ENCODE peak calls at places on chromosomes 7 and 10, in four cellular contexts. W is stomach, V is thoracic aorta, L is right lobe of liver. K is an unnamed sample.

GRCh38 chr7:70134029-70134445 is 535.8 kb downstream of the AUTS2 start:
- DNase-seq in W (no peak), V (no peak), L (no peak), K (no peak)

GRCh38 chr7:108454674-108455523 is 1.3 kb downstream of the NRCAM start:
- DNase-seq in W (no peak), L (no peak), V (no peak), K (no peak)

GRCh38 chr7:17302575-17303142 is 4.2 kb downstream of the AHR start:
- DNase-seq in V (no peak), L (no peak), W (no peak), K (peak)

GRCh38 chr10:124120410-124121061 is 27.1 kb upstream of the CHST15 start:
- DNase-seq in L (no peak), V (no peak), W (no peak), K (no peak)

GRCh38 chr10:124151466-124152095 is 58.2 kb upstream of the CHST15 start:
- DNase-seq in W (no peak), V (no peak), L (no peak), K (no peak)

GRCh38 chr7:17099083-17099973 is 199.1 kb upstream of the AHR start:
- DNase-seq in W (peak), V (no peak), L (peak), K (no peak)

GRCh38 chr7:149125189-149125863 is 798 bp downstream of the ZNF425 start:
- DNase-seq in V (no peak), L (no peak), W (no peak), K (no peak)

GRCh38 chr7:117997862-117998825 is 124.9 kb upstream of the CTTNBP2 start:
- DNase-seq in V (no peak), L (no peak), W (no peak), K (no peak)

GRCh38 chr10:77603529-77603927 is 34.1 kb downstream of the KCNMA1 start:
- DNase-seq in W (peak), L (peak), V (no peak), K (no peak)

GRCh38 chr7:151663382-151664100 is 143.8 kb upstream of the RHEB start:
- DNase-seq in W (no peak), V (no peak), L (no peak), K (no peak)

GRCh38 chr7:27187702-27188665 is 3.0 kb upstream of the HOXA11 start:
- DNase-seq in V (no peak), L (peak), W (peak), K (no peak)

GRCh38 chr7:46738165-46738564 is 817.1 kb upstream of the IGFBP3 start:
- DNase-seq in V (no peak), L (no peak), W (no peak), K (no peak)

GRCh38 chr7:5553298-5553877 is 129.8 kb upstream of the TNRC18 start:
- DNase-seq in W (peak), V (no peak), L (no peak), K (no peak)

GRCh38 chr7:20407585-20408466 is 77.1 kb downstream of the ITGB8 start:
- DNase-seq in W (peak), L (no peak), V (peak), K (no peak)

GRCh38 chr7:44733708-44734481 is 14.8 kb upstream of the ZMIZ2 start:
- DNase-seq in L (no peak), W (no peak), V (no peak), K (no peak)

GRCh38 chr7:4235596-4235995 is 446.5 kb upstream of the FOXK1 start:
- DNase-seq in W (no peak), L (peak), V (no peak), K (no peak)

DNA sequence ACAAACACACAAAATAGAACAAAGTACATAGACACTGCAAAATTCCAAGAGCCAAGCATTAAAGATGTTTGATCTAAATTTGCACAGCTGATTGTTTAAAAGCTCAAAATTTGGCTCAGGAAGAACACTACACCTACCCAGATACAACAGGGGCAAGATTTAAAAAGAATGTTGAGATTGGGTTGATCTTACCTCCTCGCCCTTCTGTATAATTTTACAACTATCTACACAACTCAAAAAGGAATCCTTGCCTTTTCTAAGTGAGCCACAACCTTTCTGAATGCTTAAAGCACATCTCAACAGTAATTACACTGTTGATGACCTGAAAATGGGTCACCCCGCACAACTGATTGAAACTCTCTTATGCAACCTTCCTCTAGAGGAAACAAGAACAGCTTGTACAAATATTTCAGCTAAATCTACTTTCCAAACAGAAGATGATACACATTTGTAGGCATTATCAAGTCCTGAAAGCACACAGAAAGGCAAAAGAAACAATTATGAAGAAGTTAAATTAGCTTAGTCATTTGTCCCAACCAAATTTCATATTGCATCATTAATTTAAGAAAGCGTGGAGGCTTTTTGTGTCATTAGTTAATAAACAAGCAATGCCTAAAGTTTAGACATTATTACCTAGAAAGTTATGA is 75.5 kb downstream of the UBE2H start:
- DNase-seq in V (no peak), W (no peak), L (no peak), K (no peak)
- H3K27ac ChIP-seq in V (no peak), W (peak), L (peak), K (no peak)

GRCh38 chr10:5889624-5890518 is at the start of the genes ANKRD16 and FBH1:
- DNase-seq in L (peak), W (peak), V (peak), K (peak)

GRCh38 chr10:5892007-5892406 is 2.0 kb downstream of the FBH1 start:
- DNase-seq in L (no peak), V (no peak), W (no peak), K (peak)

GRCh38 chr10:5888843-5889623 is 660 bp downstream of the ANKRD16 start:
- DNase-seq in V (no peak), W (peak), L (no peak), K (peak)

GRCh38 chr10:5891009-5891408 is 966 bp downstream of the FBH1 start:
- DNase-seq in L (no peak), V (no peak), W (no peak), K (no peak)

GRCh38 chr10:5890519-5890878 is 456 bp downstream of the FBH1 start:
- DNase-seq in V (no peak), L (no peak), W (no peak), K (no peak)
- H3K27ac ChIP-seq in V (peak), L (peak), W (peak), K (peak)

GRCh38 chr10:79275431-79275851 is 71.8 kb upstream of the PPIF start:
- DNase-seq in L (no peak), W (peak), V (no peak), K (no peak)

GRCh38 chr10:79274279-79275104 is 72.8 kb upstream of the PPIF start:
- DNase-seq in W (peak), V (peak), L (no peak), K (no peak)

GRCh38 chr10:79275105-79275430 is 72.2 kb upstream of the PPIF start:
- DNase-seq in V (no peak), L (no peak), W (no peak), K (no peak)

GRCh38 chr10:79280956-79281355 is 66.3 kb upstream of the PPIF start:
- DNase-seq in W (no peak), L (no peak), V (no peak), K (no peak)

DNA sequence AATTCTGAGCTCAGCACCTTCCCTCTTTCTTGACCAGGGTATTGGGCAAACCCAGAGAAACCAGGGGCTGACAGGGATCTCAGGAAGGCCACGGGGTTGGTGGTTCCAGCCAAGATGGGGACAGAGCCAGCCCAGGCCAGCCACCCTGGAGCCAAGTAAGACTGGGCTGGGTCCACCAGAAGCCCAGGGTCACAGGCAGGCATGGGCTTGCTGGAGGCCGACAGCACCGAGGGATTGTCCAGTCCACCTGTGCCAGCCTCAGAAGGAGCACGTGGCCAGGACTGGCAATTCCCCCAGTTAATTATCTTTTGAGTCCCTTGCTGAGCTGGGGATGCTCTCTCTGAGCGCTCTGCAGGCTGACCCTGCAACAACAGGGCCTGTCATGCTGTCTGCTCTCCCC is 69.7 kb upstream of the PPIF start:
- DNase-seq in W (no peak), V (no peak), L (no peak), K (no peak)
- H3K27ac ChIP-seq in W (no peak), V (no peak), L (no peak), K (no peak)

DNA sequence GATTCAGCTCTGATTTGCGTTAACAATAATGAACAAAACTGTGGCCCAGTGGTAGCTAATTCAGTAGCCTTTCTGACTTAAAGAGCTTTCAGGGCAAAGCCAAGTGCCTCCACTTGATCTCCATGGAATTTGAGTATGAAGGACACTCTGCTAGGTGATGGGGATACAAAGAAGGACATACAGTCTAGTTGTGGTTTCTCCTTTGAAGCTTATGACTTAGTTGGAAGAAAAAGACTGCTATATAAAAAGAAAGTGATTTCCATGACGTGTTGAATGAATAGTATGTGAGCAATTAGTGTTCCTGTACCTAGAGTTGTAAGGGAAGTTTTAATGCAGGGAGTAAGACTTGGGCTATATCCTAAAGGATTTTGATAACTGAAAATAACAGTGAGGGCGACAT is 8.3 kb downstream of the PDCD4 start:
- DNase-seq in V (no peak), W (no peak), L (no peak), K (no peak)
- H3K27ac ChIP-seq in V (no peak), W (no peak), L (no peak), K (peak)

GRCh38 chr10:121592155-121592890 is 5.9 kb downstream of the FGFR2 start:
- DNase-seq in W (no peak), L (no peak), V (no peak), K (no peak)
- H3K27ac ChIP-seq in W (no peak), L (no peak), V (no peak), K (no peak)

GRCh38 chr10:110415809-110416208 is 81.9 kb upstream of the DUSP5 start:
- DNase-seq in L (no peak), W (no peak), V (no peak), K (no peak)
- H3K27ac ChIP-seq in L (no peak), W (peak), V (no peak), K (no peak)

DNA sequence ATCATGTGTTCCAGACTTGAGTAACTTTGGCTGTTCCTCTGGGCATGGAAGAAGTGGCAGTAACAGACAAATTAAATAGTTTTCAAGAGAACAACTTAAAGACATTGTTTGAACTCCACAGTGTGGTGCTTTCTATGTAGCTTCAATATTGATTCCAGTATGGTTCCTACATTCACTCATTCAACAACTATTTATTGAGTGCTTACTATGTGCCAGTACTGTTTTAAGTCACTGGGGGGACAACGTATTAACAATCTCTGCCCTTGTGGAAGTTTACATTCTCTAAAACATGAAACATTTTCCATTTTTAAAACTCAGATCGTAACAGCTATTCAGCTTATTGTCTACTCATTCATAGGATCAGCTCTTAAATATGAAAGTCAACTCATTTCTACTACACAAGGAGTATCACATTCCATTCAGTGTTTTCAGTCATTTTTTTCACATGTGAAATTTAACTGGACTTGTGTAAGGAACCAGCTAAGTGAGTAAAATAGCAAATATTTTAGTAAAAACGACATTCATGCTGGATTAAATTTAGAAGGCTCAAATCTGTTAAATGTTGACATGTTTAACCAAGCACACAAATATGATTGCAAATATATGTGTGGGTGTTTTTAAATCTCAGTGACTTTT is 13.6 kb upstream of the CUBN start:
- DNase-seq in W (no peak), V (no peak), L (no peak), K (no peak)
- H3K27ac ChIP-seq in W (no peak), V (peak), L (no peak), K (no peak)

DNA sequence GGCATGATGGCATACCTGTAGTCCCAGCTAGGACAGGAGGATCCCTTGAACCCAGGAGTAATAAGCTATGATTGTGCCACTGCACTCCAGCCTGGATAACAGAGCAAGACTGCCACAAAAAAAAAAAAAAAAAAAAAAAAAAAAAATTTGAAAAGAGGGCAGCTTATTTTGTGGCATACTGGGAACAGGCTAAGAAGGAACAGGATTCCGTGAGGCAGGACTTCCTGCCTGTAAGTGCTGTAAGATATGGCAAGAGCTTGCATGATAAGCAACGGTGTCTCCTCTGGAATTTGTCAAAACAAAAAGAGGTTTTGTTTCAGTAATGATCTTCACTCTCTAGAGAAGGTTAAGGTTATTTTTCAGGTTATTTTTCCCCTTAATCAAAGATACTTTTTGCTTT is 101.1 kb downstream of the ABCC2 start:
- DNase-seq in L (no peak), W (no peak), V (no peak), K (no peak)
- H3K27ac ChIP-seq in L (no peak), W (no peak), V (no peak), K (no peak)

DNA sequence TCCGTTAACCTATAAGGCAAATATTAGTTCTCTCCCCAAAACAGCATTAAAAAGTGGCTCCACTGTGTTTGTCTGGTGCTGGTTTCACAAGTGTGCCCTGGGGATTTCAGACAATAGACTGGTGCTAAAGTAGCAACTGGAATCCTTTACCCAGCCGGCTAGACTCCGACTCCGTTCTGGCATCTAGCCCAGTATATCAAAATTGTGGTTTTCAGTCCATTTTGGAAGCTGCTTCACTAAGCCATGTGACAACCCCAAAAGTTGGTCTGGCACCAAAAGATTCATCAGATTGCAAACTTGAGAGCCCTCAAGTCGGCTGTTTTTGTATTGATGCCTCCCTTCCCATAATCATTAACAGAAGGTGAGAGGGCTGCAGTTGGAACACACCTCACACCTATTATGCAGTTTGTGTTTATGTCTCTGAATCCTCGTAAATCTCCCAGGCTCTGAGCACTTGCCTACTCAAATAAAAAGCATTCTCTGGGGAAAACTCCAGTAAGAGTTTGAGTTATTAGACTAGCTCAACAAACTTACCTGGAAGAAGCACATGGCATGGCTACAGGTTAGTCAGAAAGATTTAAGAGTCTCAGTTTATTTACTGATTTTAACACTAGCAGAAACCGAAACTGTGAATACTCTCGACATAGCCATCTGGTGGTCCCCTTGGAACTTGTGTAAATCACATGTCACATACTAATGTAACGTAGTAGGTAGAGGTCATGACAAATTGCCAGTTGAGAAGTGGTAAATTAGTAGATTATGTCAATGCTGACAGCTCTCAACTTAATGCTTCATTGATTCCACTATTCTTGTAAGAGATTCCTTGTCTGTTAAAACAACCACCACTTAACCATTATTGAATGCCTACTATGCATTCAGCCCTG is 14.8 kb upstream of the WNT16 start:
- DNase-seq in W (no peak), V (no peak), L (no peak), K (no peak)
- H3K27ac ChIP-seq in W (no peak), V (no peak), L (no peak), K (no peak)